ENCODE peak calls at places on chromosomes 13 and 19, in nine cellular contexts. Y, F, Z, P, E, Q, X, D and S are unnamed samples.

GRCh38 chr13:87827479-87827878 is 156.3 kb downstream of the SLITRK5 start:
- DNase-seq in X (no peak), F (no peak), Z (no peak), D (no peak), P (no peak), Q (no peak), E (no peak), Y (peak; percentile 78), S (no peak)

GRCh38 chr13:24176351-24177101 is 16.0 kb downstream of the SPATA13 start:
- DNase-seq in Q (no peak), F (no peak), X (no peak), Y (no peak), P (no peak), D (no peak), Z (no peak), E (no peak), S (no peak)

GRCh38 chr13:50410921-50411712 is 395.9 kb downstream of the KCNRG start:
- DNase-seq in P (peak; percentile 76), Z (no peak), Q (no peak), F (peak; percentile 35), X (no peak), Y (peak; percentile 85), E (peak; percentile 91), D (peak; percentile 13), S (no peak)

GRCh38 chr19:3767050-3767449 is 4.6 kb downstream of the MRPL54 start:
- DNase-seq in D (no peak), F (no peak), Z (no peak), Y (no peak), P (no peak), Q (no peak), X (no peak), E (no peak), S (no peak)

GRCh38 chr13:75702476-75702875 is 66.3 kb downstream of the LMO7 start:
- DNase-seq in D (no peak), Z (no peak), P (no peak), Y (no peak), E (no peak), Q (no peak), F (no peak), X (no peak), S (no peak)

GRCh38 chr13:96984061-96984508 is 10.2 kb downstream of the OXGR1 start:
- DNase-seq in P (no peak), Z (peak; percentile 81), E (peak; percentile 34), D (no peak), F (peak; percentile 46), X (peak; percentile 28), Y (no peak), Q (peak; percentile 21), S (no peak)

GRCh38 chr19:4504297-4504701 is 14.0 kb downstream of the PLIN4 start:
- DNase-seq in P (no peak), Y (no peak), E (no peak), Q (no peak), D (no peak), X (no peak), Z (no peak), F (no peak), S (no peak)

GRCh38 chr19:4737955-4738580 is 14.4 kb upstream of the DPP9 start:
- DNase-seq in Q (no peak), P (no peak), Z (no peak), X (no peak), F (no peak), Y (no peak), E (no peak), D (no peak), S (no peak)

GRCh38 chr13:29918845-29919244 is 68.4 kb upstream of the UBL3 start:
- DNase-seq in F (no peak), E (peak; percentile 79), X (no peak), D (no peak), P (peak; percentile 92), Y (peak; percentile 92), Q (no peak), Z (no peak), S (peak; percentile 61)

GRCh38 chr19:41993612-41994483 is at the start of gene ATP1A3:
- DNase-seq in Y (peak; percentile 11), Q (peak; percentile 86), X (peak; percentile 47), F (no peak), D (no peak), P (peak; percentile 25), Z (peak; percentile 89), E (peak; percentile 79), S (no peak)

GRCh38 chr13:33761744-33762143 is 56.2 kb upstream of the RFC3 start:
- DNase-seq in P (peak; percentile 17), X (no peak), F (no peak), Z (no peak), E (peak; percentile 50), D (no peak), Q (no peak), Y (peak; percentile 52), S (no peak)
- TF ChIP-seq CTCF in P (peak; percentile 61), X (no peak), F (no peak), Z (no peak), E (peak; percentile 26), D (no peak), Q (no peak), Y (peak; percentile 28), S (peak; percentile 18)

GRCh38 chr13:112513761-112514160 is 74.2 kb downstream of the TUBGCP3 start:
- DNase-seq in F (no peak), E (no peak), Y (no peak), P (no peak), D (no peak), Q (no peak), Z (no peak), X (no peak), S (no peak)

GRCh38 chr13:112509190-112509589 is 78.8 kb downstream of the TUBGCP3 start:
- DNase-seq in Q (no peak), X (no peak), P (no peak), D (no peak), F (peak; percentile 63), Y (no peak), E (no peak), Z (no peak), S (no peak)

GRCh38 chr13:112510987-112511715 is 76.8 kb downstream of the TUBGCP3 start:
- DNase-seq in Q (no peak), Y (no peak), P (no peak), Z (no peak), F (no peak), E (no peak), X (no peak), D (no peak), S (no peak)

GRCh38 chr13:112506046-112506445 is 81.9 kb downstream of the TUBGCP3 start:
- DNase-seq in X (no peak), Q (peak; percentile 30), D (no peak), E (no peak), Y (no peak), F (no peak), Z (no peak), P (no peak), S (no peak)

DNA sequence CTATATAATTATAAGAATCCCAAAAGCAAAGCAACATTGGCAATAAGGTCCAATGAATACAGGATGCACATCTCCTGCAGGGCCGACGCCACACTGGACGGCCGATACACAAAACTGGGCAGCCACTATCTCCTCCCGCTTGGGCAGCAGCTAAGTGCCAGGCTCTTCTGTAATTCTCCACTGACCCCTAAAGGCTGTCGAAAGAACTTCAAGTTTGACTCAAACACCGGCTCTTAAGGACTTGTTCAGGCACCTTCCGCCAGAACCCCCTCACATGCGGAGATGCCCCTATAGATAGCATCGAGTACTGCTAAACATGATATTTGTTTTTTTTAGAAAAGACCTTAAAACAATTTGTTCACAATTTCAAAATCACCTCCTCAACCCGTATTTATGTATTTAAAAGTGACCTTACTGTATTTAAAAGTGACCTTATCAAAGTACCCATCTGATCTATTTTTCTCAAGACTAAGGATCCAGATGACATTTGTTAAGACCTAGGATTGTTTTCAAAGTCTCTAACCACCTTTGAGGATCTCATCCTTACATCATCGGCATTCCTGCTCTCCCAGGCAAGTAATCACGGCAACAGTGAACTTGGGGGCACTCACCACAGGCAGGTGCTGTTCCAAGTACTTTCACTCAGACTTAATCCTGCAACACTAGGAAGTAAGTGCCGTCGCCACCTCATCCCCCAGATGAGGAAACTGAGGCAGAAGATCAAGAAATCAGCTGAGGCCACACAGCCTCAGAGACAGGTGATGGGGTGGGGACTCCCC is 77.8 kb downstream of the TUBGCP3 start:
- DNase-seq in F (peak; percentile 46), P (peak; percentile 52), Z (no peak), X (peak; percentile 53), Q (peak; percentile 49), E (peak; percentile 80), Y (peak; percentile 70), D (no peak), S (peak; percentile 19)
- TF ChIP-seq CTCF in F (no peak), P (peak; percentile 69), Z (no peak), X (peak; percentile 73), Q (peak; percentile 80), E (peak; percentile 44), Y (peak; percentile 63), D (peak; percentile 50), S (peak; percentile 59)

DNA sequence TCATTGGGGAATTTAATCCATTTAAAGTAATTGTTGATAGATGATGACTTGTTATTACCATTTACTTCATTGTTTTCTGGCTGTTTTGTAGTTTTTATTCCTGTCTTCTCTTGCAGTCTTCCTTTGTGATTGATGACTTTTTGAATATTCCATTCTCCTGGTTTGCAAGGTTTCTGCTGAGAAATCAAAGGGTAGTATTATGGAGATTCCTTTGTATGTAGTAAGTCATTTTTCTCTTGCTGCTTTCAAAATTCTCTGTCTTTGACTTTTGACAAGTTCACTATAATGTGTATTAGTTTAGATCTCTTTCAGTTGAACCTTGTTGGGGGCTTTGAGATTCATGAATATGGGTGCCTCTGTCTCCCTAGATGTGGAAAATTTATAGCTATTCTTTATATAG is 6.0 kb downstream of the ZNF559 start:
- DNase-seq in X (no peak), Q (no peak), P (no peak), E (no peak), Z (no peak), Y (no peak), F (no peak), D (no peak), S (no peak)
- TF ChIP-seq CTCF in X (no peak), Q (no peak), P (no peak), E (no peak), Z (no peak), Y (no peak), F (no peak), D (no peak), S (no peak)

GRCh38 chr13:36796052-36796451 is 23.0 kb upstream of the RFXAP start:
- DNase-seq in Z (no peak), Y (no peak), X (no peak), F (no peak), D (no peak), E (no peak), Q (no peak), P (no peak), S (no peak)

GRCh38 chr13:36789730-36790129 is 29.3 kb upstream of the RFXAP start:
- DNase-seq in D (no peak), Z (no peak), E (no peak), F (no peak), P (no peak), X (no peak), Y (no peak), Q (no peak), S (no peak)

GRCh38 chr13:36801035-36801434 is 18.0 kb upstream of the RFXAP start:
- DNase-seq in E (no peak), X (no peak), Q (no peak), Y (no peak), F (no peak), P (no peak), D (no peak), Z (no peak), S (no peak)

GRCh38 chr13:36795463-36795862 is 23.6 kb upstream of the RFXAP start:
- DNase-seq in X (no peak), F (no peak), Z (no peak), P (no peak), D (no peak), Q (no peak), E (no peak), Y (no peak), S (no peak)
- TF ChIP-seq CTCF in X (no peak), F (no peak), Z (no peak), P (no peak), D (no peak), Q (no peak), E (no peak), Y (no peak), S (no peak)